ENCODE peak calls at places on chromosomes 2 and 18, in nine cellular contexts. W is retinal pigment epithelial cell, L is GM06990, Z is HL-60, D is heart left ventricle, G is left lung, O is ovary, M is brain microvascular endothelial cell, R is vagina. E is an unnamed sample.

GRCh38 chr2:146239392-146240135 is 1605.3 kb upstream of the ACVR2A start:
- DNase-seq in W (no peak), L (no peak), Z (no peak), D (no peak), G (no peak), O (no peak), M (peak), R (no peak), E (peak)

GRCh38 chr2:117621330-117621729 is 193.2 kb upstream of the DDX18 start:
- DNase-seq in W (no peak), L (no peak), Z (no peak), D (no peak), G (no peak), O (no peak), M (no peak), R (no peak), E (no peak)

GRCh38 chr2:106159867-106160785 is 34.0 kb downstream of the UXS1 start:
- DNase-seq in W (no peak), L (no peak), Z (no peak), D (no peak), G (no peak), O (no peak), M (no peak), R (no peak), E (no peak)

GRCh38 chr18:13394794-13395193 is 176.2 kb downstream of the LDLRAD4 start:
- DNase-seq in W (no peak), L (no peak), Z (no peak), D (no peak), G (no peak), O (no peak), M (no peak), R (no peak), E (no peak)

GRCh38 chr18:38940475-38940862 is 1374.9 kb upstream of the CELF4 start:
- DNase-seq in W (no peak), L (no peak), Z (no peak), D (no peak), G (no peak), O (no peak), M (no peak), R (no peak), E (no peak)

GRCh38 chr2:217370391-217370790 is 510.5 kb upstream of the TNP1 start:
- DNase-seq in W (no peak), L (no peak), Z (no peak), D (no peak), G (no peak), O (no peak), M (peak), R (no peak), E (peak)

GRCh38 chr2:119590873-119591272 is 46.6 kb downstream of the CFAP221 start:
- DNase-seq in W (no peak), L (no peak), Z (no peak), D (no peak), G (no peak), O (no peak), M (no peak), R (no peak), E (no peak)

GRCh38 chr2:134234535-134234934 is 19.3 kb upstream of the MGAT5 start:
- DNase-seq in W (no peak), L (no peak), Z (no peak), D (no peak), G (no peak), O (no peak), M (no peak), R (no peak), E (no peak)

GRCh38 chr18:39168723-39169122 is 1603.1 kb upstream of the CELF4 start:
- DNase-seq in W (no peak), L (no peak), Z (no peak), D (no peak), G (no peak), O (no peak), M (no peak), R (no peak), E (no peak)

GRCh38 chr18:49645836-49646235 is 84.0 kb downstream of the LIPG start:
- DNase-seq in W (no peak), L (no peak), Z (no peak), D (peak), G (no peak), O (peak), M (peak), R (no peak), E (peak)

GRCh38 chr2:34408100-34408499 is 809.0 kb upstream of the FAM98A start:
- DNase-seq in W (no peak), L (no peak), Z (no peak), D (no peak), G (no peak), O (no peak), M (peak), R (no peak), E (no peak)

GRCh38 chr18:63259581-63259830 is 60.1 kb downstream of the BCL2 start:
- DNase-seq in W (no peak), L (no peak), Z (no peak), D (no peak), G (no peak), O (no peak), M (no peak), R (no peak), E (no peak)

GRCh38 chr18:26181343-26181826 is 44.9 kb upstream of the TAF4B start:
- DNase-seq in W (no peak), L (no peak), Z (no peak), D (no peak), G (no peak), O (no peak), M (no peak), R (no peak), E (no peak)

GRCh38 chr2:178863856-178864620 is 56.8 kb upstream of the TTN start:
- DNase-seq in W (no peak), L (no peak), Z (no peak), D (peak), G (peak), O (peak), M (peak), R (no peak), E (peak)

GRCh38 chr2:53633441-53633840 is 134.2 kb upstream of the CHAC2 start:
- DNase-seq in W (no peak), L (no peak), Z (no peak), D (no peak), G (no peak), O (no peak), M (peak), R (no peak), E (peak)

GRCh38 chr2:126886201-126886905 is 12.3 kb upstream of the TEX51 start:
- DNase-seq in W (no peak), L (peak), Z (peak), D (peak), G (peak), O (peak), M (peak), R (peak), E (peak)

GRCh38 chr2:88055049-88055435 is 541 bp downstream of the KRCC1 start:
- DNase-seq in W (no peak), L (no peak), Z (no peak), D (no peak), G (no peak), O (no peak), M (peak), R (no peak), E (peak)

GRCh38 chr2:118847447-118848172 is at the start of gene EN1:
- DNase-seq in W (no peak), L (no peak), Z (no peak), D (no peak), G (no peak), O (no peak), M (no peak), R (no peak), E (peak)

GRCh38 chr2:25948437-25948836 is 33.9 kb downstream of the KIF3C start:
- DNase-seq in W (no peak), L (no peak), Z (no peak), D (no peak), G (no peak), O (no peak), M (no peak), R (no peak), E (no peak)

GRCh38 chr18:27808678-27809077 is 368.3 kb downstream of the CDH2 start:
- DNase-seq in W (no peak), L (no peak), Z (no peak), D (no peak), G (no peak), O (no peak), M (peak), R (no peak), E (peak)

GRCh38 chr18:8982416-8983183 is 119.9 kb upstream of the NDUFV2 start:
- DNase-seq in W (peak), L (no peak), Z (peak), D (no peak), G (no peak), O (no peak), M (peak), R (no peak), E (peak)

GRCh38 chr2:3665886-3666612 is 8.0 kb downstream of the ALLC start:
- DNase-seq in W (no peak), L (no peak), Z (no peak), D (no peak), G (no peak), O (no peak), M (no peak), R (peak), E (no peak)

GRCh38 chr2:54595999-54596903 is 127.2 kb upstream of the EML6 start:
- DNase-seq in W (no peak), L (no peak), Z (no peak), D (peak), G (no peak), O (no peak), M (no peak), R (no peak), E (peak)

GRCh38 chr2:96264656-96265348 is 995 bp downstream of the TMEM127 start:
- DNase-seq in W (no peak), L (peak), Z (peak), D (no peak), G (no peak), O (peak), M (peak), R (no peak), E (peak)

GRCh38 chr2:196535742-196536141 is 103.8 kb upstream of the CCDC150 start:
- DNase-seq in W (no peak), L (no peak), Z (no peak), D (no peak), G (no peak), O (no peak), M (no peak), R (no peak), E (no peak)

GRCh38 chr18:68564348-68564747 is 150.6 kb downstream of the TMX3 start:
- DNase-seq in W (no peak), L (no peak), Z (no peak), D (no peak), G (no peak), O (no peak), M (no peak), R (no peak), E (no peak)

GRCh38 chr2:128832946-128833560 is 514.4 kb upstream of the HS6ST1 start:
- DNase-seq in W (no peak), L (no peak), Z (no peak), D (no peak), G (no peak), O (no peak), M (no peak), R (no peak), E (no peak)

GRCh38 chr18:56878712-56879111 is 227.6 kb downstream of the WDR7 start:
- DNase-seq in W (no peak), L (no peak), Z (no peak), D (no peak), G (no peak), O (no peak), M (no peak), R (no peak), E (no peak)

GRCh38 chr2:212665948-212666347 is 127.3 kb upstream of the ERBB4 start:
- DNase-seq in W (peak), L (no peak), Z (no peak), D (no peak), G (no peak), O (no peak), M (no peak), R (no peak), E (no peak)

GRCh38 chr2:235711527-235711926 is 217.7 kb downstream of the AGAP1 start:
- DNase-seq in W (no peak), L (no peak), Z (no peak), D (peak), G (peak), O (no peak), M (no peak), R (no peak), E (no peak)

GRCh38 chr2:19848952-19849351 is 52.8 kb downstream of the TTC32 start:
- DNase-seq in W (no peak), L (no peak), Z (no peak), D (no peak), G (no peak), O (no peak), M (no peak), R (peak), E (no peak)

GRCh38 chr2:221371347-221371746 is 200.8 kb downstream of the EPHA4 start:
- DNase-seq in W (no peak), L (no peak), Z (no peak), D (no peak), G (no peak), O (no peak), M (no peak), R (no peak), E (no peak)

GRCh38 chr2:24576146-24576545 is 85.1 kb downstream of the NCOA1 start:
- DNase-seq in W (no peak), L (no peak), Z (no peak), D (no peak), G (no peak), O (no peak), M (no peak), R (no peak), E (no peak)

GRCh38 chr2:143313861-143314260 is 184.6 kb downstream of the ARHGAP15 start:
- DNase-seq in W (no peak), L (no peak), Z (no peak), D (no peak), G (no peak), O (no peak), M (no peak), R (no peak), E (no peak)

GRCh38 chr2:169799555-169799954 is 884 bp downstream of the SSB start:
- DNase-seq in W (no peak), L (no peak), Z (peak), D (no peak), G (no peak), O (no peak), M (no peak), R (no peak), E (peak)

GRCh38 chr2:241038374-241039180 is 40.2 kb downstream of the SNED1 start:
- DNase-seq in W (no peak), L (no peak), Z (no peak), D (no peak), G (no peak), O (no peak), M (no peak), R (peak), E (no peak)

GRCh38 chr2:178315488-178315948 is 121.2 kb downstream of the OSBPL6 start:
- DNase-seq in W (no peak), L (no peak), Z (no peak), D (no peak), G (no peak), O (no peak), M (no peak), R (no peak), E (no peak)

GRCh38 chr2:161418715-161419337 is 2.7 kb downstream of the TBR1 start:
- DNase-seq in W (no peak), L (peak), Z (peak), D (no peak), G (peak), O (no peak), M (no peak), R (no peak), E (no peak)

GRCh38 chr18:8742382-8743361 is 37.3 kb downstream of the MTCL1 start:
- DNase-seq in W (no peak), L (no peak), Z (no peak), D (no peak), G (no peak), O (no peak), M (no peak), R (no peak), E (peak)

GRCh38 chr2:86297382-86298147 is 39.9 kb downstream of the REEP1 start:
- DNase-seq in W (no peak), L (no peak), Z (peak), D (no peak), G (no peak), O (no peak), M (no peak), R (no peak), E (no peak)
- TF ChIP-seq CTCF in W (peak), L (peak), Z (no peak), D (no peak), G (no peak), O (no peak), M (peak), R (no peak), E (no peak)

DNA sequence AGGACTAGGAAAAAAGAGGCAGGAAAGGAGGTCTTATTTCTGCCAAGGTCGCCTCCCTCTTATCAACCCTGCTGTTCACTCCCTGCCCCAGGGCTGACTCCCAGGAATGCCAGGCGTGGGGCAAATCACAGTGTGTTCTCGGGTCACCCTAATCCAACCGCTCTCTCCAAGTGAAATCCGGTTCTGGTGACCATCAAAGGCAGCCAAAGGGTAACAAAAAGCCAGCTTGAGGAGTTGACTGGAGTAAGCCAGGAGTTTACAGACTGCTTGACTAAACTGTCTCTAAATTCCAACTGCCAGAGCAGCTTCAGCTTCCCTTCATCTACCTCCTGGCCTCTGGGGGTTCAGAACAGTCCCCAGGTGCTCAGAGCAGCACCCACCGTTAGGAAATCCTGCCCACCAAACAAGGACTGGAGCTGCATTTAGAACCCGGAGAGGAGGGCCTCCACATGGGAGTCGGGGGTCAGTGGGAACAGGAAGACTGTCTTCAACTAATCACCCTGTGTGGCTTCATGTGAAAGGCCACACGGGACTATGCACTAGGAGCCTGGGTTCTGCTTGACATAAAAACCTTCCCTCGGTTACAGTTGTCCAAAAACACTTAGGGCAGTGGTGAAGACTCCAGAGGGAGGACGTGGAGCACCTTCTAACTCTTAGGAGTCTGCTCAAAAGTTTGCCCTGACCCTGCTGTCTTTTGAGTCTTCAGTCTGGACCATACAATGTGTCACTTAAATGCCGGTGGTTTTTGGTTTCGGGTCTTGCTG is 24.2 kb upstream of the MCFD2 start:
- DNase-seq in W (peak), L (no peak), Z (peak), D (no peak), G (no peak), O (no peak), M (peak), R (no peak), E (no peak)
- H3K4me3 ChIP-seq in W (no peak), L (peak), Z (peak), D (peak), G (peak), O (no peak), M (peak), R (peak), E (no peak)

GRCh38 chr2:160278889-160279196 is 78.8 kb upstream of the ITGB6 start:
- DNase-seq in W (no peak), L (no peak), Z (no peak), D (no peak), G (no peak), O (no peak), M (peak), R (no peak), E (peak)
- TF ChIP-seq CTCF in W (peak), L (no peak), Z (no peak), D (peak), G (peak), O (peak), M (peak), R (peak), E (peak)

GRCh38 chr2:107412209-107412904 is 414.3 kb upstream of the RGPD4 start:
- DNase-seq in W (no peak), L (no peak), Z (no peak), D (no peak), G (no peak), O (no peak), M (peak), R (no peak), E (peak)
- H3K4me3 ChIP-seq in W (no peak), L (no peak), Z (no peak), D (no peak), G (no peak), O (no peak), M (no peak), R (no peak), E (no peak)

GRCh38 chr2:203928849-203929248 is 7.7 kb upstream of the ICOS start:
- DNase-seq in W (no peak), L (no peak), Z (no peak), D (no peak), G (no peak), O (no peak), M (no peak), R (no peak), E (peak)
- TF ChIP-seq CTCF in W (peak), L (peak), Z (no peak), D (no peak), G (no peak), O (no peak), M (peak), R (no peak), E (peak)

DNA sequence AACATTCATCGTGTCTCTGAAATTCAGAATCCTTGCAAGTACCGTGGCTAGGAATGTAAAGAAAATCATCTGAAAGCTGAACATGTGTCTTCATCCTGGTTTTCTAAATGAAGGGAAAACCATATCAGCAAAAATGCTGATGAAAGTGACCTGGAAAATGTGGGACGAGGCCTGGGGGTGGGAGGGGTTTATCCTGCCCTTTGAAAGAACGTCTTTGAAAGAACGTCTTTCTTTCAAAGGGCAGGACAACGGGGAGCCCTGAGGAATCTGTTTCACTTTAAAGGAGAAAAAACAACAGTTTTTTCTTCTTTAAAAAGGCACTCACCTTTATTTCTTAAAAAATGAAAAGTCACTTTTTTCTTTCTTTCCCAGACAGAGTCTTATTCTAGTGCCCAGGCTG is 185.2 kb downstream of the ALPK2 start:
- DNase-seq in W (no peak), L (no peak), Z (no peak), D (no peak), G (no peak), O (no peak), M (no peak), R (no peak), E (no peak)
- H3K4me3 ChIP-seq in W (no peak), L (no peak), Z (no peak), D (no peak), G (no peak), O (no peak), M (no peak), R (no peak), E (no peak)

GRCh38 chr2:181566643-181567042 is 90.3 kb downstream of the CERKL start:
- DNase-seq in W (no peak), L (no peak), Z (no peak), D (no peak), G (no peak), O (no peak), M (no peak), R (no peak), E (no peak)
- TF ChIP-seq CTCF in W (no peak), L (no peak), Z (no peak), D (no peak), G (no peak), O (no peak), M (no peak), R (no peak), E (no peak)

DNA sequence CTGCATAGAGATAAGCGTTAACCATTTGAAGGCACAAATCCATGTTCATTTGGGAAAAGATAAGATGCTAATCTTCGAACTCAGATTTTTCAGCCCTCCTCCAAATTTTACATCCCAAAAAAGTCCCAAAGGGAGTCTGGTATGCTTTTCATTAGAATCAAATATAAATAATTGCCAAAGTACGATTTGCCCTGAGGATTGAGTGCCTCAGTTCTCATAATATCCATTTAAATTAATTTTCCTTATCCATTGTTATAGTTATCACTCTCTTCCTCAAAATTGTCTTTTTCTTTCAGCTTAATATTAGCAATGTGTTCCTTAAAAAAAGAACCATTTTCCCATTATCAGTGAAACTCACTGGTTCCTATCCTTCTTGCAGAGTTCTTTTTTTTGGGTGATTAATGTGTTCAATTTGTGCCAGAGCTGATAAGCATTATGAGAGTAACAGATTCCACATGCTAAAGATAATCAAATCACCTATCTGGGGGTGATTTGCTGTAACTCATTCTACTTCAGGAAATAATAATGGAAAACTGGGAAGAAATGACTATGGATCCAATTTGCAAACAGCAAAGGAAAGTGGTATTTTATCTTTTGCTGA is 686 bp downstream of the HNMT start:
- DNase-seq in W (no peak), L (no peak), Z (no peak), D (no peak), G (no peak), O (no peak), M (no peak), R (no peak), E (peak)
- H3K4me3 ChIP-seq in W (peak), L (no peak), Z (no peak), D (peak), G (peak), O (peak), M (peak), R (peak), E (peak)

E was measured in fibroblast of pulmonary artery.